ENCODE peak calls at places on chromosomes 5 and 9, in four cellular contexts. One of them, this sample, is unnamed.

GRCh38 chr9:69265891-69266290 is 59.1 kb upstream of the ENTREP1 start:
- DNase-seq in HFF-Myc: no peak
- DNase-seq in GM12865: no peak
- DNase-seq in astrocyte of the cerebellum: no peak
- DNase-seq in this sample: no peak

GRCh38 chr9:125847735-125848134 is 100.6 kb downstream of the PBX3 start:
- DNase-seq in GM12865: no peak
- DNase-seq in HFF-Myc: no peak
- DNase-seq in astrocyte of the cerebellum: no peak
- DNase-seq in this sample: no peak

GRCh38 chr9:80383347-80383746 is 811.6 kb downstream of the TLE4 start:
- DNase-seq in astrocyte of the cerebellum: no peak
- DNase-seq in GM12865: no peak
- DNase-seq in HFF-Myc: no peak
- DNase-seq in this sample: no peak

GRCh38 chr9:96418920-96419690 is 935 bp upstream of the ZNF367 start:
- DNase-seq in astrocyte of the cerebellum: no peak
- DNase-seq in GM12865: peak
- DNase-seq in HFF-Myc: no peak
- DNase-seq in this sample: peak

GRCh38 chr5:14490309-14490711 is 91.3 kb upstream of the OTULINL start:
- DNase-seq in GM12865: no peak
- DNase-seq in astrocyte of the cerebellum: no peak
- DNase-seq in HFF-Myc: no peak
- DNase-seq in this sample: no peak

GRCh38 chr5:125609011-125609410 is 814.2 kb upstream of the GRAMD2B start:
- DNase-seq in HFF-Myc: no peak
- DNase-seq in GM12865: no peak
- DNase-seq in astrocyte of the cerebellum: no peak
- DNase-seq in this sample: no peak

GRCh38 chr5:141199359-141200235 is at the start of gene PCDHB11:
- DNase-seq in GM12865: no peak
- DNase-seq in astrocyte of the cerebellum: no peak
- DNase-seq in HFF-Myc: no peak
- DNase-seq in this sample: no peak

GRCh38 chr9:5633243-5633642 is 4.3 kb downstream of the RIC1 start:
- DNase-seq in astrocyte of the cerebellum: no peak
- DNase-seq in GM12865: no peak
- DNase-seq in HFF-Myc: no peak
- DNase-seq in this sample: no peak

GRCh38 chr5:142806769-142807377 is 36.7 kb downstream of the ARHGAP26 start:
- DNase-seq in astrocyte of the cerebellum: no peak
- DNase-seq in HFF-Myc: no peak
- DNase-seq in GM12865: no peak
- DNase-seq in this sample: no peak

GRCh38 chr9:34463098-34463900 is 4.7 kb downstream of the DNAI1 start:
- DNase-seq in GM12865: no peak
- DNase-seq in HFF-Myc: no peak
- DNase-seq in astrocyte of the cerebellum: no peak
- DNase-seq in this sample: no peak

GRCh38 chr5:132419517-132420468 is 50.3 kb downstream of the SLC22A5 start:
- DNase-seq in HFF-Myc: no peak
- DNase-seq in GM12865: peak
- DNase-seq in astrocyte of the cerebellum: peak
- DNase-seq in this sample: peak

GRCh38 chr9:132944294-132945185 is at the start of gene TSC1:
- DNase-seq in astrocyte of the cerebellum: peak
- DNase-seq in HFF-Myc: peak
- DNase-seq in GM12865: peak
- DNase-seq in this sample: peak

GRCh38 chr9:116178481-116179211 is 25.1 kb downstream of the PAPPA start:
- DNase-seq in HFF-Myc: no peak
- DNase-seq in GM12865: no peak
- DNase-seq in astrocyte of the cerebellum: no peak
- DNase-seq in this sample: no peak

GRCh38 chr9:88741335-88741734 is 206.4 kb downstream of the NXNL2 start:
- DNase-seq in GM12865: peak
- DNase-seq in astrocyte of the cerebellum: no peak
- DNase-seq in HFF-Myc: no peak
- DNase-seq in this sample: peak

GRCh38 chr5:979100-979817 is 29.3 kb upstream of the NKD2 start:
- DNase-seq in GM12865: no peak
- DNase-seq in astrocyte of the cerebellum: no peak
- DNase-seq in HFF-Myc: no peak
- DNase-seq in this sample: no peak

GRCh38 chr9:87290241-87290700 is 207.4 kb upstream of the DAPK1 start:
- DNase-seq in astrocyte of the cerebellum: no peak
- DNase-seq in GM12865: no peak
- DNase-seq in HFF-Myc: no peak
- DNase-seq in this sample: no peak

GRCh38 chr5:65127181-65127901 is 354.4 kb downstream of the ADAMTS6 start:
- DNase-seq in GM12865: no peak
- DNase-seq in HFF-Myc: no peak
- DNase-seq in astrocyte of the cerebellum: peak
- DNase-seq in this sample: no peak

GRCh38 chr5:147628054-147628895 is 118.4 kb upstream of the DPYSL3 start:
- DNase-seq in astrocyte of the cerebellum: peak
- DNase-seq in GM12865: peak
- DNase-seq in HFF-Myc: peak
- DNase-seq in this sample: peak

GRCh38 chr5:53820119-53820801 is 259.8 kb downstream of the NDUFS4 start:
- DNase-seq in GM12865: peak
- DNase-seq in astrocyte of the cerebellum: no peak
- DNase-seq in HFF-Myc: no peak
- DNase-seq in this sample: no peak

GRCh38 chr9:123642291-123643278 is 286.6 kb downstream of the CRB2 start:
- DNase-seq in GM12865: no peak
- DNase-seq in astrocyte of the cerebellum: peak
- DNase-seq in HFF-Myc: no peak
- DNase-seq in this sample: peak

GRCh38 chr5:82735160-82735789 is 341.9 kb downstream of the TMEM167A start:
- DNase-seq in astrocyte of the cerebellum: peak
- DNase-seq in HFF-Myc: no peak
- DNase-seq in GM12865: no peak
- DNase-seq in this sample: no peak

GRCh38 chr5:39670391-39670790 is 245.6 kb upstream of the DAB2 start:
- DNase-seq in GM12865: no peak
- DNase-seq in HFF-Myc: no peak
- DNase-seq in astrocyte of the cerebellum: no peak
- DNase-seq in this sample: no peak

GRCh38 chr5:135255461-135256178 is 143.4 kb downstream of the MACROH2A1 start:
- DNase-seq in GM12865: no peak
- DNase-seq in astrocyte of the cerebellum: no peak
- DNase-seq in HFF-Myc: no peak
- DNase-seq in this sample: no peak

GRCh38 chr5:17256839-17257238 is 39.4 kb downstream of the BASP1 start:
- DNase-seq in GM12865: no peak
- DNase-seq in HFF-Myc: no peak
- DNase-seq in astrocyte of the cerebellum: no peak
- DNase-seq in this sample: no peak

GRCh38 chr5:72848474-72849428 is 32.3 kb downstream of the TNPO1 start:
- DNase-seq in HFF-Myc: no peak
- DNase-seq in astrocyte of the cerebellum: no peak
- DNase-seq in GM12865: peak
- DNase-seq in this sample: peak

GRCh38 chr9:96818535-96818934 is 35.8 kb downstream of the ZNF782 start:
- DNase-seq in GM12865: no peak
- DNase-seq in astrocyte of the cerebellum: no peak
- DNase-seq in HFF-Myc: no peak
- DNase-seq in this sample: no peak

GRCh38 chr5:60223342-60223741 is 329.8 kb upstream of the PDE4D start:
- DNase-seq in HFF-Myc: no peak
- DNase-seq in astrocyte of the cerebellum: no peak
- DNase-seq in GM12865: no peak
- DNase-seq in this sample: no peak

GRCh38 chr9:126205260-126205659 is 121.4 kb upstream of the MVB12B start:
- DNase-seq in astrocyte of the cerebellum: no peak
- DNase-seq in GM12865: no peak
- DNase-seq in HFF-Myc: no peak
- DNase-seq in this sample: no peak

GRCh38 chr5:132747693-132748440 is 641 bp downstream of the CCNI2 start:
- DNase-seq in HFF-Myc: no peak
- DNase-seq in GM12865: peak
- DNase-seq in astrocyte of the cerebellum: no peak
- DNase-seq in this sample: no peak

GRCh38 chr5:23352437-23352836 is 155.0 kb upstream of the PRDM9 start:
- DNase-seq in GM12865: no peak
- DNase-seq in astrocyte of the cerebellum: no peak
- DNase-seq in HFF-Myc: no peak
- DNase-seq in this sample: no peak

GRCh38 chr5:28862137-28862859 is 1823.9 kb upstream of the CDH9 start:
- DNase-seq in astrocyte of the cerebellum: no peak
- DNase-seq in HFF-Myc: no peak
- DNase-seq in GM12865: no peak
- DNase-seq in this sample: no peak

GRCh38 chr9:124784503-124784902 is 7.6 kb downstream of the OLFML2A start:
- DNase-seq in astrocyte of the cerebellum: no peak
- DNase-seq in HFF-Myc: no peak
- DNase-seq in GM12865: no peak
- DNase-seq in this sample: no peak

GRCh38 chr5:132365213-132365612 is 4.3 kb upstream of the SLC22A5 start:
- DNase-seq in GM12865: no peak
- DNase-seq in astrocyte of the cerebellum: no peak
- DNase-seq in HFF-Myc: no peak
- DNase-seq in this sample: no peak

GRCh38 chr9:5628183-5628529 is 751 bp upstream of the RIC1 start:
- DNase-seq in HFF-Myc: no peak
- DNase-seq in astrocyte of the cerebellum: no peak
- DNase-seq in GM12865: no peak
- DNase-seq in this sample: no peak

GRCh38 chr9:18997151-18997550 is 35.9 kb downstream of the SAXO1 start:
- DNase-seq in HFF-Myc: no peak
- DNase-seq in GM12865: no peak
- DNase-seq in astrocyte of the cerebellum: no peak
- DNase-seq in this sample: no peak

GRCh38 chr5:152437861-152438260 is 32.8 kb upstream of the NMUR2 start:
- DNase-seq in HFF-Myc: no peak
- DNase-seq in GM12865: no peak
- DNase-seq in astrocyte of the cerebellum: no peak
- DNase-seq in this sample: no peak

GRCh38 chr5:119541716-119542115 is 87.6 kb upstream of the FAM170A start:
- DNase-seq in GM12865: no peak
- DNase-seq in HFF-Myc: no peak
- DNase-seq in astrocyte of the cerebellum: no peak
- DNase-seq in this sample: no peak

DNA sequence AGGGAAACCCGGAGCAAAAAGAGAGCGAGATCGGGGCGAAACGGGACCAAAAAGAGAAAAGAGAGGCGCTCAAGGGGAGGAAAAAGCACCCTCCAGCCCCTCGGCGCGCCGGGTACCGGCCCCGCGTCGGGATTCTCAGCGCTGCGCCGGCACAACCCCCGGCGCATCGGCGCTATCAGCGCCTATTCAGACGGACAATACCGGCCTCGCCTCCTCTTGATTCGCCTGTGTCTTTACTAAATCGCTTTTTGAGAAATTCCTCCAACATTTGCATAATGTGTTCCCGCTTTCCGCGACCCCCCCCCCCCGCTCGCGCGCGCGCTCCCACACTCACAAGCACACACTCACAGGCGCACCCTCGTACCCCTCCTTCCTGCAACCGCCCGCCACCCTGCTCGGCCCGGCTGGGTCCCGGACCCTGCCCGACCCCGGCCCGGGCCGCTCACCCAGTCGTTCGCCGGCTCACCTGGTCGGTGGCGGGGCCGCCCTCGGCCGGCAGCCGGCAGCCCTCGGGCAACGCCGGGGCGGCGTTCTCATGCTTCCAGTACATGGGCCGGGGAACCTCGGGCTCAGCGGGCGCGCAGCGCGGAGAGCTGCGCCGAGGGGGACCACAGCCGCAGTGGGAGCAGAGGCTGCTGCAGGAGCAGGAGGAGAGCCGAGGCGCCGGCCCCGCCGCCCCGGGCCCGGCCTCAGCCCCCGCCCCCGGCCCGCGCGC is 409 bp downstream of the LHX6 start:
- DNase-seq in astrocyte of the cerebellum: no peak
- DNase-seq in GM12865: no peak
- DNase-seq in HFF-Myc: no peak
- DNase-seq in this sample: no peak
- H3K4me3 ChIP-seq in astrocyte of the cerebellum: peak
- H3K4me3 ChIP-seq in GM12865: no peak
- H3K4me3 ChIP-seq in HFF-Myc: no peak
- H3K4me3 ChIP-seq in this sample: no peak

GRCh38 chr9:36765468-36766341 is 193.0 kb downstream of the MELK start:
- DNase-seq in HFF-Myc: peak
- DNase-seq in GM12865: peak
- DNase-seq in astrocyte of the cerebellum: no peak
- DNase-seq in this sample: peak
- H3K4me3 ChIP-seq in HFF-Myc: peak
- H3K4me3 ChIP-seq in GM12865: peak
- H3K4me3 ChIP-seq in astrocyte of the cerebellum: peak
- H3K4me3 ChIP-seq in this sample: peak

GRCh38 chr5:150358261-150359095 is 981 bp downstream of the TCOF1 start:
- DNase-seq in GM12865: peak
- DNase-seq in HFF-Myc: no peak
- DNase-seq in astrocyte of the cerebellum: no peak
- DNase-seq in this sample: no peak

GRCh38 chr5:150355791-150356190 is 1.7 kb upstream of the TCOF1 start:
- DNase-seq in astrocyte of the cerebellum: no peak
- DNase-seq in HFF-Myc: no peak
- DNase-seq in GM12865: no peak
- DNase-seq in this sample: no peak

GRCh38 chr5:150357326-150358260 is at the start of gene TCOF1:
- DNase-seq in astrocyte of the cerebellum: peak
- DNase-seq in GM12865: peak
- DNase-seq in HFF-Myc: peak
- DNase-seq in this sample: peak

GRCh38 chr5:150353395-150353675 is 4.2 kb upstream of the TCOF1 start:
- DNase-seq in GM12865: no peak
- DNase-seq in astrocyte of the cerebellum: no peak
- DNase-seq in HFF-Myc: no peak
- DNase-seq in this sample: no peak

GRCh38 chr5:150356575-150357284 is 767 bp upstream of the TCOF1 start:
- DNase-seq in HFF-Myc: no peak
- DNase-seq in GM12865: no peak
- DNase-seq in astrocyte of the cerebellum: no peak
- DNase-seq in this sample: no peak
- H3K4me3 ChIP-seq in HFF-Myc: peak
- H3K4me3 ChIP-seq in GM12865: peak
- H3K4me3 ChIP-seq in astrocyte of the cerebellum: peak
- H3K4me3 ChIP-seq in this sample: peak

GRCh38 chr5:96932026-96932425 is 3.9 kb upstream of the LNPEP start:
- DNase-seq in astrocyte of the cerebellum: no peak
- DNase-seq in HFF-Myc: no peak
- DNase-seq in GM12865: peak
- DNase-seq in this sample: no peak

GRCh38 chr5:96930589-96930988 is 5.3 kb upstream of the LNPEP start:
- DNase-seq in astrocyte of the cerebellum: no peak
- DNase-seq in HFF-Myc: no peak
- DNase-seq in GM12865: no peak
- DNase-seq in this sample: no peak

GRCh38 chr5:96930058-96930457 is 5.8 kb upstream of the LNPEP start:
- DNase-seq in astrocyte of the cerebellum: no peak
- DNase-seq in GM12865: no peak
- DNase-seq in HFF-Myc: no peak
- DNase-seq in this sample: no peak

GRCh38 chr5:96933764-96934163 is 2.1 kb upstream of the LNPEP start:
- DNase-seq in astrocyte of the cerebellum: no peak
- DNase-seq in GM12865: peak
- DNase-seq in HFF-Myc: no peak
- DNase-seq in this sample: no peak

GRCh38 chr5:96931605-96932004 is 4.3 kb upstream of the LNPEP start:
- DNase-seq in HFF-Myc: no peak
- DNase-seq in astrocyte of the cerebellum: no peak
- DNase-seq in GM12865: peak
- DNase-seq in this sample: no peak
- H3K4me3 ChIP-seq in HFF-Myc: no peak
- H3K4me3 ChIP-seq in astrocyte of the cerebellum: no peak
- H3K4me3 ChIP-seq in GM12865: peak
- H3K4me3 ChIP-seq in this sample: no peak